ENCODE peak calls at places on chromosomes 16 and 17, in six cellular contexts. R is H4, X is small intestine, Z is NCI-H69, F is amygdala, L is Ammon's horn. W is an unnamed sample.

GRCh38 chr16:78127130-78127529 is 27.7 kb downstream of the WWOX start:
- DNase-seq in L (no peak), R (peak), X (no peak), F (no peak), Z (peak), W (no peak)

GRCh38 chr16:88945473-88945872 is 31.5 kb downstream of the CBFA2T3 start:
- DNase-seq in F (no peak), Z (no peak), L (no peak), R (no peak), X (no peak), W (no peak)

GRCh38 chr16:85615014-85615851 is 2.1 kb downstream of the GSE1 start:
- DNase-seq in L (no peak), R (no peak), F (no peak), X (peak), Z (peak), W (no peak)

GRCh38 chr16:87259431-87259830 is 57.8 kb downstream of the C16orf95 start:
- DNase-seq in L (no peak), F (no peak), R (no peak), Z (no peak), X (no peak), W (no peak)

GRCh38 chr17:21039839-21040575 is 2.8 kb downstream of the USP22 start:
- DNase-seq in L (peak), Z (peak), F (no peak), R (peak), X (peak), W (no peak)

GRCh38 chr16:75389096-75389692 is 44.1 kb downstream of the CFDP1 start:
- DNase-seq in F (no peak), Z (no peak), L (no peak), R (no peak), X (no peak), W (no peak)

GRCh38 chr17:17749921-17750320 is 68.7 kb downstream of the RAI1 start:
- DNase-seq in F (peak), X (peak), Z (peak), L (peak), R (no peak), W (no peak)

GRCh38 chr17:50604470-50604869 is 30.2 kb upstream of the ABCC3 start:
- DNase-seq in F (no peak), Z (peak), R (no peak), X (no peak), L (peak), W (no peak)

GRCh38 chr17:45705123-45706009 is 78.8 kb upstream of the CRHR1 start:
- DNase-seq in L (peak), Z (peak), X (no peak), R (peak), F (no peak), W (peak)

GRCh38 chr17:48586355-48586924 is 3.6 kb downstream of the HOXB3 start:
- DNase-seq in L (no peak), R (no peak), X (no peak), Z (peak), F (no peak), W (no peak)

GRCh38 chr16:1322407-1322806 is 11.0 kb upstream of the BAIAP3 start:
- DNase-seq in Z (no peak), L (no peak), R (no peak), X (no peak), F (no peak), W (no peak)

GRCh38 chr17:62109378-62109902 is 44.4 kb upstream of the MED13 start:
- DNase-seq in Z (peak), L (peak), F (no peak), X (peak), R (peak), W (peak)

GRCh38 chr16:10122546-10122945 is 59.7 kb downstream of the GRIN2A start:
- DNase-seq in R (peak), L (no peak), Z (no peak), X (no peak), F (no peak), W (no peak)

GRCh38 chr16:70589998-70590471 is 56.3 kb upstream of the IL34 start:
- DNase-seq in X (no peak), F (no peak), Z (peak), L (no peak), R (no peak), W (no peak)

GRCh38 chr16:6903671-6904070 is 429.0 kb upstream of the RBFOX1 start:
- DNase-seq in L (peak), X (no peak), F (no peak), R (no peak), Z (no peak), W (no peak)

GRCh38 chr17:78661092-78661770 is 84.0 kb upstream of the DNAH17 start:
- DNase-seq in F (no peak), R (peak), Z (peak), L (no peak), X (no peak), W (no peak)

GRCh38 chr17:56593073-56593740 is at the start of gene NOG:
- DNase-seq in X (no peak), R (peak), Z (peak), F (peak), L (no peak), W (no peak)

GRCh38 chr17:73874008-73874407 is 229.8 kb upstream of the SDK2 start:
- DNase-seq in Z (no peak), F (no peak), R (no peak), L (no peak), X (no peak), W (no peak)

W was measured in HS-5.